ENCODE peak calls at places on chromosomes 2 and 18, in nine cellular contexts. H, P, D, T, E, X, N, R and O are unnamed samples.
A peak's percentile ranks its signal among the peaks of the same experiment; 100 is the strongest.

GRCh38 chr2:18611184-18611583 is 21.8 kb upstream of the NT5C1B start:
- DNase-seq in H (no peak), P (no peak), D (no peak), T (no peak), E (no peak), X (no peak), N (no peak), R (no peak), O (no peak)

GRCh38 chr2:29165362-29166236 is 50.4 kb downstream of the CLIP4 start:
- DNase-seq in H (no peak), P (no peak), D (no peak), T (no peak), E (peak; percentile 3), X (no peak), N (no peak), R (peak; percentile 84), O (no peak)

GRCh38 chr2:188244383-188244782 is 47.3 kb upstream of the GULP1 start:
- DNase-seq in H (no peak), P (no peak), D (no peak), T (no peak), E (no peak), X (no peak), N (no peak), R (no peak), O (no peak)

GRCh38 chr2:10552220-10552870 is 104.2 kb upstream of the ODC1 start:
- DNase-seq in H (no peak), P (no peak), D (no peak), T (no peak), E (no peak), X (no peak), N (peak; percentile 41), R (no peak), O (no peak)

GRCh38 chr2:50018938-50019337 is 864.6 kb upstream of the FSHR start:
- DNase-seq in H (no peak), P (no peak), D (no peak), T (no peak), E (no peak), X (no peak), N (no peak), R (no peak), O (no peak)

GRCh38 chr2:222878877-222879601 is 18.2 kb downstream of the ACSL3 start:
- DNase-seq in H (no peak), P (no peak), D (no peak), T (no peak), E (peak; percentile 50), X (no peak), N (no peak), R (peak; percentile 42), O (no peak)

GRCh38 chr2:62149708-62150107 is 46.2 kb upstream of the B3GNT2 start:
- DNase-seq in H (no peak), P (no peak), D (no peak), T (no peak), E (peak; percentile 72), X (no peak), N (no peak), R (no peak), O (no peak)

GRCh38 chr2:7880561-7880960 is 801.3 kb upstream of the ID2 start:
- DNase-seq in H (no peak), P (no peak), D (no peak), T (no peak), E (no peak), X (no peak), N (no peak), R (no peak), O (no peak)

GRCh38 chr2:238720232-238720672 is 127.6 kb upstream of the TWIST2 start:
- DNase-seq in H (peak; percentile 56), P (peak; percentile 20), D (no peak), T (peak; percentile 54), E (peak; percentile 29), X (peak; percentile 48), N (no peak), R (peak; percentile 58), O (peak; percentile 93)

GRCh38 chr2:145740302-145740701 is 1220.4 kb upstream of the ZEB2 start:
- DNase-seq in H (no peak), P (no peak), D (no peak), T (no peak), E (peak; percentile 66), X (no peak), N (no peak), R (no peak), O (no peak)

GRCh38 chr2:124091721-124092120 is 66.6 kb downstream of the CNTNAP5 start:
- DNase-seq in H (no peak), P (no peak), D (no peak), T (no peak), E (no peak), X (no peak), N (no peak), R (no peak), O (no peak)

GRCh38 chr2:101972621-101973434 is 18.9 kb upstream of the IL1R2 start:
- DNase-seq in H (no peak), P (peak; percentile 47), D (no peak), T (no peak), E (no peak), X (no peak), N (no peak), R (no peak), O (no peak)

GRCh38 chr18:21991081-21991534 is 178.3 kb upstream of the GATA6 start:
- DNase-seq in H (no peak), P (no peak), D (no peak), T (no peak), E (no peak), X (no peak), N (no peak), R (peak; percentile 81), O (no peak)

GRCh38 chr2:99442837-99443236 is 47.0 kb downstream of the REV1 start:
- DNase-seq in H (no peak), P (no peak), D (no peak), T (no peak), E (peak; percentile 14), X (no peak), N (no peak), R (no peak), O (no peak)

GRCh38 chr2:158753561-158754302 is 41.4 kb upstream of the DAPL1 start:
- DNase-seq in H (peak; percentile 23), P (peak; percentile 37), D (no peak), T (peak; percentile 33), E (peak; percentile 78), X (no peak), N (no peak), R (peak; percentile 62), O (no peak)

GRCh38 chr2:26767894-26768487 is 3.9 kb downstream of the SLC35F6 start:
- DNase-seq in H (no peak), P (no peak), D (no peak), T (peak; percentile 61), E (no peak), X (no peak), N (no peak), R (no peak), O (no peak)

GRCh38 chr18:66764225-66764624 is 160.3 kb upstream of the CDH19 start:
- DNase-seq in H (no peak), P (no peak), D (no peak), T (no peak), E (no peak), X (no peak), N (no peak), R (no peak), O (no peak)

GRCh38 chr2:44957656-44958327 is 16.3 kb downstream of the SIX3 start:
- DNase-seq in H (no peak), P (no peak), D (no peak), T (no peak), E (no peak), X (no peak), N (no peak), R (no peak), O (no peak)

GRCh38 chr2:217638031-217638430 is 364.8 kb downstream of the TNS1 start:
- DNase-seq in H (no peak), P (no peak), D (no peak), T (no peak), E (no peak), X (no peak), N (no peak), R (no peak), O (no peak)

GRCh38 chr2:39837856-39838453 is 58.9 kb upstream of the THUMPD2 start:
- DNase-seq in H (no peak), P (peak; percentile 4), D (no peak), T (peak; percentile 42), E (peak; percentile 18), X (no peak), N (no peak), R (peak; percentile 61), O (no peak)

DNA sequence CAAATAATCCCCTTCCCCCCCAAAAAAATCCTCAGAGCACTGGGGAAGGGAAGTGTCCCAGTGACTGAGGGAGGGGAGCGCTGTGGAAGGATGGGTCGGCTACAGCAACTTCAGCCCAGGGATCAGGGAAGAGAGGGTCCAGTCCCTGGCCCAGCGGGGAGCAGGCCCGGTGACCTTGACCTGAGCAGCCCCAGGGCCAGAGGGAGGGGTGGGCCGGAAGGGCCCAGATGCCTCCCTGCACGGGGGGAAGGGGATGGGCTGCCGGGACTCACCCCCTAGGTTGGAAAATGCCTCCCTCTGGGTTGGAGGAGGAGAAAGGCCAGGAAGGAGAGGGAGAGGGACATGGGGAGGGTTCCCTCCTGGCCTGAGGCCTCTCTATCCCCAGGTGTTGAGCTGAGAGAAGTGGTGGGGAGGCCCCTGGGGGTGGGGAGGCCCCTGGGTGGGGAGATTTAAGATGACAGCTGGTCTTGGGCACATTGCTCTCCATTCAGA is 19.8 kb downstream of the GPC1 start:
- DNase-seq in H (no peak), P (no peak), D (no peak), T (no peak), E (no peak), X (no peak), N (no peak), R (no peak), O (no peak)
- H3K4me3 ChIP-seq in H (no peak overlapping the region), P (no peak overlapping the region), D (no peak overlapping the region), T (peak overlapping the region; percentile 18), E (no peak overlapping the region), X (peak overlapping the region; percentile 25), N (no peak overlapping the region), R (peak overlapping the region; percentile 36), O (peak overlapping the region; percentile 34)

GRCh38 chr2:234203135-234203984 is 152.9 kb downstream of the SPP2 start:
- DNase-seq in H (no peak), P (no peak), D (no peak), T (no peak), E (peak; percentile 98), X (no peak), N (no peak), R (peak; percentile 70), O (no peak)
- TF ChIP-seq POLR2AphosphoS5 in H (peak; percentile 38), P (no peak), D (peak; percentile 30), T (no peak), E (peak; percentile 85), X (no peak), N (no peak), R (no peak), O (peak; percentile 92)

GRCh38 chr2:173109253-173110188 is 33.9 kb downstream of the MAP3K20 start:
- DNase-seq in H (no peak), P (no peak), D (no peak), T (no peak), E (no peak), X (no peak), N (no peak), R (peak; percentile 37), O (no peak)
- H3K4me3 ChIP-seq in H (no peak overlapping the region), P (no peak overlapping the region), D (no peak overlapping the region), T (no peak overlapping the region), E (no peak overlapping the region), X (no peak overlapping the region), N (no peak overlapping the region), R (no peak overlapping the region), O (no peak overlapping the region)

GRCh38 chr18:74252032-74252380 is 39.8 kb downstream of the CYB5A start:
- DNase-seq in H (no peak), P (peak; percentile 39), D (no peak), T (no peak), E (no peak), X (no peak), N (no peak), R (no peak), O (no peak)
- TF ChIP-seq POLR2AphosphoS5 in H (peak; percentile 0), P (no peak), D (no peak), T (no peak), E (no peak), X (no peak), N (no peak), R (no peak), O (no peak)